ENCODE peak calls at places on chromosome 10, in four cellular contexts. Q, U, B and S are unnamed samples.

GRCh38 chr10:8752146-8752843 is 697.8 kb downstream of the GATA3 start:
- DNase-seq in U (no peak), B (no peak), Q (no peak), S (no peak)

GRCh38 chr10:2575460-2575859 is 491.9 kb upstream of the PFKP start:
- DNase-seq in U (no peak), Q (no peak), B (no peak), S (no peak)

GRCh38 chr10:9262770-9263169 is 1208.3 kb downstream of the GATA3 start:
- DNase-seq in U (no peak), B (no peak), Q (no peak), S (no peak)

GRCh38 chr10:113264333-113265131 is 288.3 kb upstream of the HABP2 start:
- DNase-seq in U (no peak), Q (no peak), B (no peak), S (no peak)

GRCh38 chr10:95260909-95261552 is 29.8 kb downstream of the PDLIM1 start:
- DNase-seq in B (no peak), Q (no peak), U (no peak), S (no peak)

GRCh38 chr10:52343439-52343838 is 29.4 kb downstream of the DKK1 start:
- DNase-seq in B (no peak), Q (no peak), U (no peak), S (no peak)

GRCh38 chr10:44385423-44385725 is 477 bp upstream of the CXCL12 start:
- DNase-seq in U (no peak), B (no peak), Q (no peak), S (no peak)

GRCh38 chr10:128018236-128018635 is 108.0 kb downstream of the MKI67 start:
- DNase-seq in Q (no peak), U (no peak), B (no peak), S (no peak)

GRCh38 chr10:77888356-77888703 is 38.2 kb downstream of the DLG5 start:
- DNase-seq in B (no peak), Q (no peak), U (no peak), S (no peak)

GRCh38 chr10:60123668-60124067 is 217.3 kb upstream of the CCDC6 start:
- DNase-seq in B (no peak), U (no peak), Q (no peak), S (no peak)

GRCh38 chr10:73628405-73628804 is 12.9 kb downstream of the MYOZ1 start:
- DNase-seq in B (no peak), U (no peak), Q (no peak), S (no peak)

GRCh38 chr10:5399332-5399731 is 5.3 kb downstream of the TUBAL3 start:
- DNase-seq in U (no peak), Q (no peak), B (no peak), S (no peak)

GRCh38 chr10:43341450-43341849 is 30.0 kb upstream of the FXYD4 start:
- DNase-seq in U (no peak), B (no peak), Q (no peak), S (no peak)

GRCh38 chr10:101397140-101397539 is 43.2 kb downstream of the BTRC start:
- DNase-seq in U (no peak), Q (no peak), B (no peak), S (peak)

GRCh38 chr10:9012312-9012711 is 957.8 kb downstream of the GATA3 start:
- DNase-seq in U (no peak), B (no peak), Q (no peak), S (no peak)

GRCh38 chr10:120824864-120825263 is 26.3 kb upstream of the WDR11 start:
- DNase-seq in B (no peak), U (no peak), Q (no peak), S (no peak)

GRCh38 chr10:97483526-97483925 is 14.7 kb downstream of the MMS19 start:
- DNase-seq in U (no peak), Q (no peak), B (no peak), S (no peak)

GRCh38 chr10:12243860-12244620 is 48.1 kb downstream of the CDC123 start:
- DNase-seq in B (no peak), Q (no peak), U (no peak), S (no peak)

GRCh38 chr10:1589257-1589656 is 148.1 kb downstream of the ADARB2 start:
- DNase-seq in B (no peak), U (no peak), Q (no peak), S (no peak)

GRCh38 chr10:62632071-62632809 is 172.3 kb upstream of the ADO start:
- DNase-seq in B (peak), Q (peak), U (no peak), S (no peak)

GRCh38 chr10:79316671-79317431 is 30.4 kb upstream of the PPIF start:
- DNase-seq in Q (no peak), B (no peak), U (no peak), S (no peak)
- TF ChIP-seq CTCF in Q (no peak), B (no peak), U (no peak), S (no peak)

GRCh38 chr10:84329986-84330651 is 1.7 kb downstream of the CCSER2 start:
- DNase-seq in B (peak), U (no peak), Q (no peak), S (no peak)

GRCh38 chr10:84331091-84331490 is 2.7 kb downstream of the CCSER2 start:
- DNase-seq in Q (no peak), U (no peak), B (no peak), S (no peak)

GRCh38 chr10:84333864-84334451 is 5.6 kb downstream of the CCSER2 start:
- DNase-seq in B (peak), U (no peak), Q (no peak), S (no peak)

GRCh38 chr10:84329094-84329611 is 764 bp downstream of the CCSER2 start:
- DNase-seq in U (no peak), B (peak), Q (no peak), S (no peak)

DNA sequence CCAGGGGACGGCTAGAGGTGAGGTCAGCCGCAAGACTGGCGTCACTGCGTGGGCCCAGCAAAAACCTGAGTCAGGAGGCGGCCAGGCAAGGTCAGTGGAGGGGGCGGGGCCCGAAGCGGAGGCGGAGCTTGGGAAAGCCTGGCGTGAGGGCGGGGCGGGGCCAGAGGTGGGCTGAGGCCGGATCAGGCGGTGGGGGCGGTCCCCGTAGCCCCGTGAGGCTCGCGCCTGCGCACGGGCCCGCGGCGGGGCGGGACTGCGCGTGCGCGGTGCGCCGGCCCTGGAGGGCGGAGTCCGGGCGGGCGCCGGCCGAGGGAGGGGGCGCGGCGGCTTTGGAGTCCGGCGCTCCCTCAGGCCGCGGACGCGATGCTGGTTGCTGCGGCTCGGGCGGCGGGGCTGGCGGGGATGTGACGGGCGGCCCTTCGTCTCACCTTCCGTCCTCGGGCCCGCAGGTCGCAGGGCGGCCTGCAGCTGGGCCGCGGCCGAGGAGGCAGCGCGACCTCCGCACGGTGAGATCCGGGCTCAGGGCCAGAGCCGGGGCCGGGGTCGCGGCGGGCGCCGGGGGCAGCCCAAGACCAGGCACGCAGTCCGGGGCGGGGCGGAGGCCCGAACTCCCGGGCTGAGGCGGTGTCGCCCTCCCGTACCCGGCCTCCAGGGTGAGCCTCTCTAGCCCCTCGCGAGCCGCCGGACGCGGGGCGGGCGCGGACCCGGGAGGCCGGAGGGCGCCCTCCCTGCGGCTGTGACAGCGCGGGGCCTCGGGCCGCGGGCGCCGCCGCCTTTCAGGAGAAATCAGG is at the start of gene CCSER2:
- DNase-seq in U (peak), B (peak), Q (peak), S (peak)
- TF ChIP-seq CTCF in U (no peak), B (no peak), Q (peak), S (no peak)

DNA sequence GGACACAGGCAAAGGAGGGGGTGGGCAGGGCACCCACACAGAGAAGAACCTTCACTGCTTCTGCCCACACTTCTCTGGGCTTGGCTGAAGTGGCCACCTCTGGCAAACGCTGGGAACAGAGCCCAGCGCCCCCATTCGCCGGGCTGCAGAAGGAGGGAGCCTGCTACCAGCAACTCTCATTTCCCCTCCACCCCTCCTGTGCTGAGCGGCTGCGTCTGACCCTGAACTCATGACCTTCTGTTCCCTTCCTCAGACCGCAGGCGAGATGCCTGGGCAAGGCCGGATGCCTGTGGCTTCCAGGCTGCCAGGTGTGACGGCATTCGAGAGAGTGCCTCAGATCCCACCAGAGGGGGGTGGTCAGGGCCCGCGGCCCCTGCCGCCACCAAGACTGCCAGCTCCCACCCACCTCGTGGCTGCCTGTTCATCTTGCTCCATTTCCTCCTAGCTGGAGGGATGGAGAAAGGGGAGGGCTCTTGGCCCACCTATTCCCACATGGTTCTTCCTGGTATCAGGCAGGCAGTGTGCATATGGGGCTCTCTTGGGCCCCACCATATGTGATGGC is 19.8 kb downstream of the DNAJB12 start:
- DNase-seq in B (peak), Q (peak), U (peak), S (no peak)
- TF ChIP-seq CTCF in B (no peak), Q (no peak), U (no peak), S (no peak)

GRCh38 chr10:104546756-104547155 is 94.3 kb upstream of the SORCS3 start:
- DNase-seq in U (no peak), Q (no peak), B (no peak), S (no peak)
- TF ChIP-seq CTCF in U (no peak), Q (no peak), B (no peak), S (no peak)

GRCh38 chr10:14560274-14560673 is 214.4 kb downstream of the FAM107B start:
- DNase-seq in Q (no peak), U (no peak), B (peak), S (no peak)
- TF ChIP-seq CTCF in Q (no peak), U (no peak), B (no peak), S (no peak)

DNA sequence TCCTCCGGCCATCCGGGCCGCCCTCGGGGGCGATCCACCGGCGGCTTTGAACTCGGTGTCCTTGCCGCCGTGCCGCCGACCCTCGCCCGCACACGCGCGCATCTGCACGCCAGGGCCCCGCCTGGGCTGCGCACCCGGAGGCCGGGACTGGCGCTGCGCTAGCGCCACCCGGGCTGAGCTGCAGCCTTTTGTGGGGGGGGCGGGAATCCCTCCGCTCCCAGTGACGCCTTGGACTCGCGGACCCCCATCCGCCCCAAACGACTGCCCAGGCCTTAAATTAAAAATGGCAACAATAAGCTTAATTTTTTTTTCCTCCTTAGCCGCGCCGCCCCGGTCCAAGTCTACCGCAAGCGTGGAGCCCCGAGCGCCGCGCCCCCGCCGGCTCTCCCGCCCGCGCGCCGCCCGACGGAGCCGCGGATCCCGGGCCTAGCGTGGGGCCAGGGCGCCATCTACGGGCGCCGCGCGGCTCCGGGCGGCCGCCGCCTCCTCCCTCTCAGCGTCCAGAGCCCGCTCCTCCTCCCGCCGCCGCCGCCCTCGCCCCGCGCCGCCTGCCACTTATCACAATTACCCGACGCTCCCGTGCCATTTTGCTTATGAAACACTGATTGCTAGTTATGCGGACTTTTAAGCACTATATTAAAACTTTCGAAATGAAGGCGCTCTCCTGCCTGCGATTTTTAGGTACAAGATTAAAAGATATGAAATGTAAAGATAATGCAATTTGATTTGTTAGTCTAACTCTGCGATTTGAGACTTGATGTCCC is 7.5 kb upstream of the EBF3 start:
- DNase-seq in B (peak), U (no peak), Q (peak), S (no peak)
- TF ChIP-seq CTCF in B (no peak), U (peak), Q (peak), S (peak)

GRCh38 chr10:129272859-129273258 is 194.2 kb upstream of the MGMT start:
- DNase-seq in U (no peak), B (no peak), Q (no peak), S (no peak)
- TF ChIP-seq CTCF in U (no peak), B (no peak), Q (no peak), S (no peak)

GRCh38 chr10:123970207-123970926 is 78.8 kb upstream of the CPXM2 start:
- DNase-seq in B (no peak), U (no peak), Q (no peak), S (no peak)

GRCh38 chr10:123965973-123966895 is 74.6 kb upstream of the CPXM2 start:
- DNase-seq in B (no peak), U (no peak), Q (no peak), S (peak)

GRCh38 chr10:123966896-123967231 is 75.3 kb upstream of the CPXM2 start:
- DNase-seq in U (no peak), Q (no peak), B (no peak), S (no peak)

GRCh38 chr10:123970927-123971286 is 79.3 kb upstream of the CPXM2 start:
- DNase-seq in U (no peak), Q (no peak), B (no peak), S (no peak)

GRCh38 chr10:123967626-123968243 is 76.1 kb upstream of the CPXM2 start:
- DNase-seq in U (peak), Q (peak), B (peak), S (peak)
- TF ChIP-seq CTCF in U (peak), Q (peak), B (peak), S (peak)

GRCh38 chr10:99659031-99659867 is at the start of gene ENTPD7:
- DNase-seq in Q (peak), U (peak), B (peak), S (peak)
- TF ChIP-seq CTCF in Q (peak), U (peak), B (peak), S (peak)